ENCODE peak calls at places on chromosomes 5 and 9, in nine cellular contexts. H is sigmoid colon, M is suprapubic skin, O is HepG2, Q is tibial nerve, T is esophagus muscularis mucosa, I is stomach, N is upper lobe of left lung, A is GM12878. B is an unnamed sample.

GRCh38 chr5:180353226-180353962 is at the start of gene GFPT2:
- DNase-seq in H (peak; percentile 93), M (peak; percentile 89), O (peak; percentile 28), Q (peak; percentile 74), T (peak; percentile 93), I (peak; percentile 71), N (peak; percentile 95), A (no peak), B (peak; percentile 93)

GRCh38 chr9:4792054-4792571 is 631 bp upstream of the RCL1 start:
- DNase-seq in H (no peak), M (no peak), O (no peak), Q (no peak), T (no peak), I (no peak), N (no peak), A (no peak), B (no peak)

GRCh38 chr9:122056484-122056883 is 36.6 kb downstream of the TTLL11 start:
- DNase-seq in H (no peak), M (no peak), O (peak; percentile 11), Q (no peak), T (peak; percentile 34), I (no peak), N (no peak), A (no peak), B (no peak)

GRCh38 chr5:143536364-143536763 is 132.9 kb upstream of the NR3C1 start:
- DNase-seq in H (no peak), M (peak; percentile 55), O (peak; percentile 14), Q (peak; percentile 28), T (no peak), I (no peak), N (no peak), A (no peak), B (no peak)

GRCh38 chr5:126335871-126336270 is 87.3 kb upstream of the GRAMD2B start:
- DNase-seq in H (no peak), M (no peak), O (no peak), Q (no peak), T (no peak), I (no peak), N (no peak), A (no peak), B (no peak)

GRCh38 chr9:92747459-92748232 is 17.0 kb downstream of the BICD2 start:
- DNase-seq in H (no peak), M (peak; percentile 55), O (no peak), Q (no peak), T (no peak), I (no peak), N (no peak), A (no peak), B (no peak)

GRCh38 chr5:5323551-5323950 is 98.9 kb upstream of the ICE1 start:
- DNase-seq in H (no peak), M (no peak), O (no peak), Q (no peak), T (no peak), I (no peak), N (no peak), A (no peak), B (no peak)

GRCh38 chr5:91179018-91179417 is 204.1 kb downstream of the ARRDC3 start:
- DNase-seq in H (no peak), M (no peak), O (no peak), Q (no peak), T (no peak), I (no peak), N (no peak), A (no peak), B (no peak)

GRCh38 chr5:174690256-174690655 is 34.1 kb upstream of the MSX2 start:
- DNase-seq in H (no peak), M (no peak), O (no peak), Q (no peak), T (no peak), I (no peak), N (no peak), A (no peak), B (peak; percentile 16)

GRCh38 chr5:172894767-172895166 is 60.7 kb downstream of the ERGIC1 start:
- DNase-seq in H (no peak), M (no peak), O (peak; percentile 21), Q (no peak), T (no peak), I (no peak), N (no peak), A (no peak), B (no peak)

GRCh38 chr5:27140831-27141230 is 102.4 kb upstream of the CDH9 start:
- DNase-seq in H (no peak), M (no peak), O (no peak), Q (no peak), T (no peak), I (no peak), N (no peak), A (no peak), B (no peak)

GRCh38 chr9:89492586-89492985 is 5.3 kb downstream of the SEMA4D start:
- DNase-seq in H (no peak), M (no peak), O (no peak), Q (no peak), T (no peak), I (no peak), N (no peak), A (no peak), B (no peak)

DNA sequence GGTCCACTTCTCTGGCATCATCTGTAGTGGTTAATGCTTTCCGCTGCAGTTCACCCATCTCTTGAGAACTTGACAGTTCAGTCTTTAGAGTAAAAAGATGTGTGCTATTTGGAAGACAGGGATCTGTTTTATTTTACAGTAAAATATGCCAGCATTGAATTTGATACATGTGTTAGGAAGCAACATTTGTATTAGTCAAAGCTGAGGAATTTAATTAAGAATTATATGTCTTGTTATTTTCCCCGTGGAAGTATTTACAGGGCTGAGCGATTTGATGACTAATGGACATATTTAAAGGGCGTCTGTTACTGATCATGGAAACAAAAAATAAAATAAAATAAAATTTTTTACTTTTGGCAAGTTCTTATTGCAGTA is 101.3 kb downstream of the PAM start:
- DNase-seq in H (no peak), M (no peak), O (no peak), Q (no peak), T (no peak), I (no peak), N (no peak), A (no peak), B (no peak)
- TF ChIP-seq EP300 in H (no peak), M (no peak), O (no peak), Q (no peak), T (no peak), I (no peak), N (no peak), A (no peak), B (no peak)

DNA sequence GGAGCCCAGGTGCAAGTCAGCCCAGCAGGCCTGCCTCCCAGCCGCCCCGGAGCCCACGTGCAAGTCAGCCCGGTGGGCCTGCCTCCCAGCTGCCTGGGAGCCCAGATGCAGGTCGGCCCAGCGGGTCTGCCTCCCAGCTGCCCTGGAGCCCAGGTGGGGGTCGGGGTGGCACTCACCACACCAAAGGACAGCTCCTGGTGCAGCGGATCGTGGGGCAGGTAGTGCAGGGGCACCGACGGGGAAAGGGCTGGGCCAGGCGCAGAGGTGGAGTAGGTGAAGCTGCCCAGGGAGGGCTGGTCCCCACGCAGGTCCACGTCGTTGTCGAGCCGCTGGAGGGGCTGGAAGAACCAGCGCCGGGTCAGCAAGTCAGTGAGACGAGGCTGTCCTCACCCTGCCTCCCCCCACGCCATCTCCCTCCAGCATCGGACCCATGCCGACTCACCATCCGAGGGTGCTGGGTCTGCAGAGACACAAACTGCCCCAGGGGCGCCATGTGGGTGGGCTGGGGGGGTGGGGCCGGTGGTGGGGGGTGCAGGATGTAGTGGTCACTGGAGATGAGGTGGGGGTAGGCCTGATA is 6.7 kb downstream of the RNF44 start:
- DNase-seq in H (no peak), M (no peak), O (no peak), Q (no peak), T (no peak), I (no peak), N (no peak), A (no peak), B (peak; percentile 22)
- H3K36me3 ChIP-seq in H (peaks cover 55% of the 10 kb centered on the region), M (peaks cover 52% of the 10 kb centered on the region), O (peaks cover 50% of the 10 kb centered on the region), Q (peaks cover 64% of the 10 kb centered on the region), T (peaks cover 53% of the 10 kb centered on the region), I (peaks cover 40% of the 10 kb centered on the region), N (peaks cover 2% of the 10 kb centered on the region), A (peaks cover 14% of the 10 kb centered on the region), B (no peaks in the 10 kb centered on the region)

DNA sequence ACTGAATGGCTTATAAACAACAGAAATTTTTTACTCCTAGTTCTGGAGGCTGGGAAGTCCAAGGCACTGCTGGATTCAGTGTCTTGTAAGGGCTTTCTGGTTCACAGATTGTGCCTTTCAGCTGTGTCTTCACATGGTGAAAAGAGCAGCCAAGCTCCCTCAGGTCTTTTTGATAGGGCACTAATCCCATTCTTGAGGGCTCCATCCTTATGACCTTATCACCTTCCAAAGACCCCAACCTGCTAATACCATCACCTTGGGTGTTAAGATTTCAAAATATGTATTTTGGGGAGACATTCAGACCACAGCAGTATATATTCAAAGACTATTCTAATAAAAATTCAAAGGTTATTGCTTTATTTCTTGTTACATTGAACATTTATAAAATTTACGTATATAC is 16.5 kb upstream of the POC5 start:
- DNase-seq in H (no peak), M (no peak), O (no peak), Q (no peak), T (no peak), I (no peak), N (no peak), A (no peak), B (no peak)
- TF ChIP-seq POLR2A in H (no peak), M (no peak), O (no peak), Q (no peak), T (no peak), I (no peak), N (no peak), A (no peak), B (no peak)

GRCh38 chr9:7976167-7976755 is 176.7 kb upstream of the DMAC1 start:
- DNase-seq in H (no peak), M (no peak), O (no peak), Q (no peak), T (no peak), I (no peak), N (no peak), A (peak; percentile 89), B (no peak)
- TF ChIP-seq EP300 in H (no peak), M (no peak), O (no peak), Q (no peak), T (no peak), I (no peak), N (no peak), A (peak; percentile 96), B (no peak)

GRCh38 chr5:36198281-36198680 is 43.4 kb downstream of the NADK2 start:
- DNase-seq in H (no peak), M (no peak), O (no peak), Q (no peak), T (no peak), I (no peak), N (no peak), A (no peak), B (no peak)
- H3K36me3 ChIP-seq in H (peaks cover 91% of the 10 kb centered on the region), M (peaks cover 52% of the 10 kb centered on the region), O (peaks cover 54% of the 10 kb centered on the region), Q (peaks cover 86% of the 10 kb centered on the region), T (peaks cover 67% of the 10 kb centered on the region), I (peaks cover 12% of the 10 kb centered on the region), N (no peaks in the 10 kb centered on the region), A (peaks cover 3% of the 10 kb centered on the region), B (no peaks in the 10 kb centered on the region)

GRCh38 chr5:56169949-56170348 is 63.2 kb downstream of the ANKRD55 start:
- DNase-seq in H (no peak), M (no peak), O (no peak), Q (no peak), T (no peak), I (no peak), N (no peak), A (no peak), B (no peak)
- TF ChIP-seq POLR2A in H (no peak), M (no peak), O (no peak), Q (no peak), T (no peak), I (no peak), N (no peak), A (no peak), B (no peak)

B was measured in ovary.